ENCODE peak calls at places on chromosomes 16 and 17, in four cellular contexts. One of them, this sample, is unnamed.

GRCh38 chr17:33674685-33675084 is 381.6 kb upstream of the ASIC2 start:
- DNase-seq in HepG2: peak
- DNase-seq in GM12878: peak
- DNase-seq in IMR-90: peak
- DNase-seq in this sample: peak

GRCh38 chr17:58086953-58087352 is 3.7 kb downstream of the DYNLL2 start:
- DNase-seq in HepG2: no peak
- DNase-seq in GM12878: no peak
- DNase-seq in IMR-90: no peak
- DNase-seq in this sample: no peak

GRCh38 chr17:73156166-73156840 is 8.5 kb upstream of the SSTR2 start:
- DNase-seq in HepG2: peak
- DNase-seq in GM12878: no peak
- DNase-seq in IMR-90: peak
- DNase-seq in this sample: peak

GRCh38 chr16:24737916-24738594 is 8.6 kb downstream of the TNRC6A start:
- DNase-seq in HepG2: no peak
- DNase-seq in GM12878: no peak
- DNase-seq in IMR-90: no peak
- DNase-seq in this sample: no peak

GRCh38 chr16:74603848-74604247 is 3.1 kb downstream of the GLG1 start:
- DNase-seq in HepG2: peak
- DNase-seq in GM12878: no peak
- DNase-seq in IMR-90: peak
- DNase-seq in this sample: no peak

GRCh38 chr17:3558603-3559269 is 1.1 kb upstream of the TRPV3 start:
- DNase-seq in HepG2: no peak
- DNase-seq in GM12878: peak
- DNase-seq in IMR-90: peak
- DNase-seq in this sample: no peak

GRCh38 chr16:84618428-84619102 is 687 bp upstream of the COTL1 start:
- DNase-seq in HepG2: peak
- DNase-seq in GM12878: no peak
- DNase-seq in IMR-90: peak
- DNase-seq in this sample: peak

GRCh38 chr16:67244387-67245188 is 2.7 kb downstream of the FHOD1 start:
- DNase-seq in HepG2: no peak
- DNase-seq in GM12878: peak
- DNase-seq in IMR-90: peak
- DNase-seq in this sample: no peak

GRCh38 chr16:57513371-57514102 is 22.8 kb downstream of the CCDC102A start:
- DNase-seq in HepG2: no peak
- DNase-seq in GM12878: no peak
- DNase-seq in IMR-90: no peak
- DNase-seq in this sample: peak

GRCh38 chr17:49756323-49756722 is 7.6 kb downstream of the FAM117A start:
- DNase-seq in HepG2: no peak
- DNase-seq in GM12878: no peak
- DNase-seq in IMR-90: no peak
- DNase-seq in this sample: no peak

GRCh38 chr17:67995568-67996191 is 589 bp downstream of the C17orf58 start:
- DNase-seq in HepG2: no peak
- DNase-seq in GM12878: no peak
- DNase-seq in IMR-90: no peak
- DNase-seq in this sample: peak

GRCh38 chr16:90044111-90044551 is 24.9 kb upstream of the DBNDD1 start:
- DNase-seq in HepG2: peak
- DNase-seq in GM12878: no peak
- DNase-seq in IMR-90: no peak
- DNase-seq in this sample: no peak

GRCh38 chr16:2535644-2536021 is 2.2 kb upstream of the PDPK1 start:
- DNase-seq in HepG2: no peak
- DNase-seq in GM12878: no peak
- DNase-seq in IMR-90: peak
- DNase-seq in this sample: no peak

GRCh38 chr16:10552998-10553491 is 27.4 kb downstream of the EMP2 start:
- DNase-seq in HepG2: no peak
- DNase-seq in GM12878: peak
- DNase-seq in IMR-90: no peak
- DNase-seq in this sample: peak

GRCh38 chr17:74213897-74214386 is 571 bp downstream of the TTYH2 start:
- DNase-seq in HepG2: no peak
- DNase-seq in GM12878: no peak
- DNase-seq in IMR-90: no peak
- DNase-seq in this sample: no peak

GRCh38 chr16:68993421-68993820 is 112.0 kb upstream of the HAS3 start:
- DNase-seq in HepG2: no peak
- DNase-seq in GM12878: no peak
- DNase-seq in IMR-90: no peak
- DNase-seq in this sample: no peak

GRCh38 chr17:41382396-41382795 is 290 bp upstream of the KRT34 start:
- DNase-seq in HepG2: no peak
- DNase-seq in GM12878: no peak
- DNase-seq in IMR-90: peak
- DNase-seq in this sample: no peak

GRCh38 chr16:84220851-84221250 is 19.0 kb downstream of the KCNG4 start:
- DNase-seq in HepG2: no peak
- DNase-seq in GM12878: no peak
- DNase-seq in IMR-90: peak
- DNase-seq in this sample: no peak

GRCh38 chr16:67339453-67339852 is 12.8 kb downstream of the LRRC36 start:
- DNase-seq in HepG2: peak
- DNase-seq in GM12878: no peak
- DNase-seq in IMR-90: peak
- DNase-seq in this sample: no peak

GRCh38 chr17:40015005-40015997 is at the start of gene CSF3:
- DNase-seq in HepG2: peak
- DNase-seq in GM12878: no peak
- DNase-seq in IMR-90: no peak
- DNase-seq in this sample: peak

GRCh38 chr16:72455743-72456659 is 284.0 kb upstream of the PMFBP1 start:
- DNase-seq in HepG2: peak
- DNase-seq in GM12878: no peak
- DNase-seq in IMR-90: no peak
- DNase-seq in this sample: no peak

GRCh38 chr17:34760931-34761500 is 181.6 kb downstream of the TMEM132E start:
- DNase-seq in HepG2: no peak
- DNase-seq in GM12878: no peak
- DNase-seq in IMR-90: no peak
- DNase-seq in this sample: no peak

GRCh38 chr16:11499295-11500089 is 87.2 kb downstream of the LITAF start:
- DNase-seq in HepG2: no peak
- DNase-seq in GM12878: no peak
- DNase-seq in IMR-90: no peak
- DNase-seq in this sample: peak

GRCh38 chr16:56956756-56957155 is 5.0 kb upstream of the CETP start:
- DNase-seq in HepG2: no peak
- DNase-seq in GM12878: no peak
- DNase-seq in IMR-90: no peak
- DNase-seq in this sample: no peak

GRCh38 chr16:89823087-89823823 is 5.0 kb upstream of the SPIRE2 start:
- DNase-seq in HepG2: no peak
- DNase-seq in GM12878: no peak
- DNase-seq in IMR-90: no peak
- DNase-seq in this sample: no peak

GRCh38 chr17:38911081-38911730 is 14.2 kb upstream of the LASP1NB start:
- DNase-seq in HepG2: no peak
- DNase-seq in GM12878: no peak
- DNase-seq in IMR-90: no peak
- DNase-seq in this sample: no peak

GRCh38 chr17:72305964-72306551 is 185.2 kb downstream of the SOX9 start:
- DNase-seq in HepG2: no peak
- DNase-seq in GM12878: no peak
- DNase-seq in IMR-90: no peak
- DNase-seq in this sample: no peak

GRCh38 chr16:68298907-68299515 is 11.7 kb downstream of the SLC7A6OS start:
- DNase-seq in HepG2: peak
- DNase-seq in GM12878: no peak
- DNase-seq in IMR-90: peak
- DNase-seq in this sample: no peak

GRCh38 chr17:59149051-59149450 is 5.9 kb downstream of the SKA2 start:
- DNase-seq in HepG2: no peak
- DNase-seq in GM12878: no peak
- DNase-seq in IMR-90: peak
- DNase-seq in this sample: no peak

GRCh38 chr17:9905902-9906301 is 831 bp upstream of the RCVRN start:
- DNase-seq in HepG2: peak
- DNase-seq in GM12878: no peak
- DNase-seq in IMR-90: no peak
- DNase-seq in this sample: peak

GRCh38 chr16:24036614-24037013 is 200.8 kb downstream of the PRKCB start:
- DNase-seq in HepG2: peak
- DNase-seq in GM12878: no peak
- DNase-seq in IMR-90: peak
- DNase-seq in this sample: peak

GRCh38 chr16:3980311-3981111 is 100.0 kb upstream of the CREBBP start:
- DNase-seq in HepG2: no peak
- DNase-seq in GM12878: no peak
- DNase-seq in IMR-90: peak
- DNase-seq in this sample: peak

GRCh38 chr17:73827627-73828241 is 183.5 kb upstream of the SDK2 start:
- DNase-seq in HepG2: peak
- DNase-seq in GM12878: no peak
- DNase-seq in IMR-90: no peak
- DNase-seq in this sample: no peak

GRCh38 chr17:32822996-32823395 is 53.9 kb downstream of the MYO1D start:
- DNase-seq in HepG2: no peak
- DNase-seq in GM12878: no peak
- DNase-seq in IMR-90: no peak
- DNase-seq in this sample: peak

DNA sequence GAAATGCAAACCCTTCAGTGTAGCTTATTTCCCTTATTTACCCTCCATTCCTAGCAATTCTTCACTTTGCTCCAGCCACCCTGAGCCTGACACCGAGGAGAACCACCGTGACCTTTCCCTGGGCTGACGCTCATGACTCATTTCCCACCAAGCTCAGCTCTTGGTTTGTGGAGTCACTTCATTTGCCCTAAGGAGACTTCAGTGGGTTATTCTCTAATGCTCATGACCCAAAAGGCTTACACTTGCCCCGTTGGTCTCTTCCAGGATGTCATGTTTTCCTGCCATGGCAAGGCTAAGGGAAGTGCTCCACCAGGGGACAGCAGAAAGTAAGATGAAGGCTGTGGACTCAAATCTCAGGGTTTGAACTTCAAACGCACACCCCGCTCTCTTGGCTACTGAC is 161.0 kb downstream of the CBLN1 start:
- DNase-seq in HepG2: no peak
- DNase-seq in GM12878: no peak
- DNase-seq in IMR-90: no peak
- DNase-seq in this sample: no peak
- TF ChIP-seq CTCF in HepG2: no peak
- TF ChIP-seq CTCF in GM12878: no peak
- TF ChIP-seq CTCF in IMR-90: no peak
- TF ChIP-seq CTCF in this sample: no peak

GRCh38 chr17:65455972-65456343 is 105.5 kb downstream of the AXIN2 start:
- DNase-seq in HepG2: peak
- DNase-seq in GM12878: no peak
- DNase-seq in IMR-90: peak
- DNase-seq in this sample: peak
- TF ChIP-seq MXI1 in HepG2: no peak
- TF ChIP-seq MXI1 in GM12878: no peak
- TF ChIP-seq MXI1 in IMR-90: no peak
- TF ChIP-seq MXI1 in this sample: no peak

GRCh38 chr17:81094224-81094743 is 59.3 kb downstream of the BAIAP2 start:
- DNase-seq in HepG2: no peak
- DNase-seq in GM12878: no peak
- DNase-seq in IMR-90: no peak
- DNase-seq in this sample: no peak
- TF ChIP-seq CTCF in HepG2: no peak
- TF ChIP-seq CTCF in GM12878: no peak
- TF ChIP-seq CTCF in IMR-90: no peak
- TF ChIP-seq CTCF in this sample: no peak

GRCh38 chr17:80498242-80498919 is 22.0 kb upstream of the NPTX1 start:
- DNase-seq in HepG2: peak
- DNase-seq in GM12878: no peak
- DNase-seq in IMR-90: peak
- DNase-seq in this sample: no peak
- TF ChIP-seq MXI1 in HepG2: no peak
- TF ChIP-seq MXI1 in GM12878: no peak
- TF ChIP-seq MXI1 in IMR-90: no peak
- TF ChIP-seq MXI1 in this sample: no peak

GRCh38 chr16:78005881-78006280 is 16.5 kb upstream of the CLEC3A start:
- DNase-seq in HepG2: no peak
- DNase-seq in GM12878: no peak
- DNase-seq in IMR-90: no peak
- DNase-seq in this sample: no peak
- TF ChIP-seq CTCF in HepG2: peak
- TF ChIP-seq CTCF in GM12878: peak
- TF ChIP-seq CTCF in IMR-90: peak
- TF ChIP-seq CTCF in this sample: peak

DNA sequence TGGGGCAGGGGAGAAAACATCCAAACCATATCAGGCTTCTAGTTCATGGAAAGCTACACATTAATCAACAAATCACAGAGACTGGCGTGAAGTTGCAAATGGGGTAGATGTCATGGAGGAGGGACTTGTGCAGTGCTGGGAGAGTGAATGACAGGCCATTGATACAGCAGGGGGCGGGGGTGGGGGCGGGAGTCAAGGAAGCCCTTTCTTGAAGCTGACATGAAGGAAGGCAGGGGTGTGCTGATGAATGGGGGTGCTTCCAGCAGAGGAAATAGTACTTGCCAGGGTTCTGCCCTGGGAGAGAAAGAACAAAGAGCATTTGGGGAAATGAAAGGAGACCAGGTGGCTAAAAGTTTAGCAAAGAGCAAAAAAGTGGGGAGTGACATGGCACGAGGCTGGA is 269.9 kb downstream of the SHISA9 start:
- DNase-seq in HepG2: no peak
- DNase-seq in GM12878: no peak
- DNase-seq in IMR-90: no peak
- DNase-seq in this sample: no peak
- TF ChIP-seq MXI1 in HepG2: no peak
- TF ChIP-seq MXI1 in GM12878: no peak
- TF ChIP-seq MXI1 in IMR-90: no peak
- TF ChIP-seq MXI1 in this sample: no peak